ENCODE peak calls at places on chromosomes 3 and 15, in four cellular contexts. C, D, R and X are unnamed samples.

GRCh38 chr3:105584351-105584790 is 217.7 kb downstream of the ALCAM start:
- DNase-seq in D (no peak), R (no peak), C (no peak), X (no peak)

GRCh38 chr15:92383528-92384326 is 10.0 kb upstream of the ST8SIA2 start:
- DNase-seq in C (peak; percentile 39), D (peak; percentile 57), R (no peak), X (peak; percentile 42)

GRCh38 chr3:52032702-52033408 is 23.5 kb downstream of the DUSP7 start:
- DNase-seq in C (no peak), R (no peak), D (no peak), X (no peak)

GRCh38 chr15:62886431-62887071 is 156.0 kb upstream of the TPM1 start:
- DNase-seq in C (no peak), R (no peak), D (no peak), X (no peak)

GRCh38 chr15:49423021-49423420 is at the start of gene FGF7:
- DNase-seq in D (no peak), R (no peak), C (no peak), X (peak; percentile 72)

GRCh38 chr3:30462725-30463124 is 143.7 kb upstream of the TGFBR2 start:
- DNase-seq in C (no peak), R (no peak), D (no peak), X (no peak)

GRCh38 chr15:22262613-22263020 is 182.3 kb downstream of the OR4M2 start:
- DNase-seq in R (peak; percentile 45), D (no peak), C (no peak), X (no peak)

GRCh38 chr15:84112025-84112424 is 123.5 kb upstream of the GOLGA6L4 start:
- DNase-seq in C (no peak), D (no peak), R (no peak), X (no peak)

GRCh38 chr3:149968216-149968615 is 2.5 kb downstream of the PFN2 start:
- DNase-seq in R (no peak), D (no peak), C (no peak), X (peak; percentile 39)

GRCh38 chr3:29065211-29065785 is 215.6 kb upstream of the RBMS3 start:
- DNase-seq in D (no peak), C (no peak), R (peak; percentile 83), X (peak; percentile 61)

GRCh38 chr3:181725830-181726229 is 14.1 kb downstream of the SOX2 start:
- DNase-seq in R (no peak), C (no peak), D (no peak), X (no peak)

GRCh38 chr15:79198461-79198860 is 84.1 kb upstream of the ANKRD34C start:
- DNase-seq in D (no peak), C (no peak), R (no peak), X (no peak)

GRCh38 chr3:129934234-129935123 is 40.0 kb upstream of the TRH start:
- DNase-seq in R (no peak), C (peak; percentile 8), D (peak; percentile 42), X (peak; percentile 61)

GRCh38 chr3:50297896-50298725 is 1.1 kb downstream of the HYAL3 start:
- DNase-seq in R (no peak), C (no peak), D (no peak), X (no peak)

GRCh38 chr15:34079904-34080303 is 21.8 kb downstream of the EMC7 start:
- DNase-seq in C (no peak), D (peak; percentile 36), R (no peak), X (no peak)

GRCh38 chr3:49397470-49397869 is 14.3 kb downstream of the RHOA start:
- DNase-seq in C (no peak), D (peak; percentile 37), R (no peak), X (peak; percentile 51)

GRCh38 chr3:184524981-184525336 is 36.6 kb upstream of the EPHB3 start:
- DNase-seq in R (no peak), C (no peak), D (no peak), X (peak; percentile 12)

GRCh38 chr3:177959188-177959587 is 577.0 kb upstream of the KCNMB2 start:
- DNase-seq in D (no peak), C (no peak), R (no peak), X (no peak)

GRCh38 chr3:79390352-79390751 is 377.4 kb downstream of the ROBO1 start:
- DNase-seq in D (no peak), C (no peak), R (no peak), X (no peak)

GRCh38 chr3:129824926-129825541 is 68.5 kb downstream of the TMCC1 start:
- DNase-seq in D (peak; percentile 72), C (peak; percentile 52), R (no peak), X (peak; percentile 74)

GRCh38 chr3:30924763-30925162 is 30.3 kb upstream of the GADL1 start:
- DNase-seq in R (no peak), D (no peak), C (no peak), X (no peak)

DNA sequence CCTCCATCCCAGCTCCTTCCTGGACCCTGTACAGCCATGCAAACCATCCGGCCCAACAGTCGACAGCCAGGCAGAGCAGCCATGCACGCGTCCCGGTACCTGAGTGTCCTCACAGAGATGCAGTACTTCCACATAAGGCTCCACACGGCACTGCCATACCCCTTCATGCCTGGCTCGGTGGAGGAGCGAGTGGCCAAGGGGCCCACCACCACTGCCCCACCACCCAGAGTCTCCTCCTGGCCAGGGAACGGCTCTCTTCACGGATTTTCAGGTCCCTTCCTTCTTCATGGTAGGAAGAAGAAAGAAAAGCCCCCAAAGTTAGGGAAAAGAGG is 51.3 kb downstream of the IQSEC1 start:
- DNase-seq in D (no peak), R (no peak), C (no peak), X (no peak)
- H3K4me3 ChIP-seq in D (no peak overlapping the region), R (peak overlapping the region; percentile 31), C (no peak overlapping the region), X (no peak overlapping the region)

GRCh38 chr15:60093273-60094067 is 89.4 kb downstream of the FOXB1 start:
- DNase-seq in R (no peak), C (no peak), D (peak; percentile 70), X (no peak)

GRCh38 chr15:60087561-60087960 is 83.5 kb downstream of the FOXB1 start:
- DNase-seq in R (no peak), D (no peak), C (no peak), X (no peak)

GRCh38 chr15:60086676-60087446 is 82.8 kb downstream of the FOXB1 start:
- DNase-seq in R (no peak), D (no peak), C (no peak), X (no peak)

GRCh38 chr15:60090747-60091146 is 86.6 kb downstream of the FOXB1 start:
- DNase-seq in R (no peak), D (no peak), C (no peak), X (no peak)

DNA sequence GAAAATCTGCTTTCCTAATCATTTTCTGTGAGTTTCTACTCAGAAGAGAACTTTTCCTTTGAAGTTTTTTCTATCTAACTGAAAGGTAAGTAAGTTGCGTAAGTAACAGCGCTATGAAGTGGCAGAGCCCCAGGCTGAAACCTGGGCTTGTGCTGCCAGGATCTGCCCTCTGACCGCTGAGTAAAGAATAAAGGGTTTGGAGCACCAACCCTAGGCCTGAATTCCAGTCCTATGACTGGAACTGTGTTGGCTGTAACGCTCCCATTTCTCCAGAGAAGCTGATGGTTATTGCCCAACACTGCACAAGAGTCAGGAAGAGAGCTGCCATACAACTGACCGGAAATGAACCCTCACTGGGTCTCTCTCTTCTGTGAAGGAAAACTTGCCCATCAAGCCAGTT is 87.0 kb downstream of the FOXB1 start:
- DNase-seq in D (peak; percentile 78), R (no peak), C (no peak), X (no peak)
- H3K4me1 ChIP-seq in D (peaks cover 30% of the 10 kb centered on the region), R (no peaks in the 10 kb centered on the region), C (no peaks in the 10 kb centered on the region), X (no peaks in the 10 kb centered on the region)

GRCh38 chr3:126988451-126989021 is 5.6 kb downstream of the PLXNA1 start:
- DNase-seq in D (no peak), C (no peak), R (no peak), X (no peak)
- H3K36me3 ChIP-seq in D (peaks cover 2% of the 10 kb centered on the region), C (no peaks in the 10 kb centered on the region), R (peaks cover 22% of the 10 kb centered on the region), X (peaks cover 22% of the 10 kb centered on the region)

GRCh38 chr3:16437640-16438039 is 75.9 kb downstream of the RFTN1 start:
- DNase-seq in R (no peak), C (no peak), D (no peak), X (no peak)
- H3K4me3 ChIP-seq in R (no peak overlapping the region), C (no peak overlapping the region), D (no peak overlapping the region), X (no peak overlapping the region)

GRCh38 chr3:71055602-71056001 is 527.9 kb downstream of the FOXP1 start:
- DNase-seq in D (no peak), R (no peak), C (no peak), X (peak; percentile 58)
- H3K4me1 ChIP-seq in D (peaks cover 61% of the 10 kb centered on the region), R (peaks cover 98% of the 10 kb centered on the region), C (peaks cover 4% of the 10 kb centered on the region), X (peaks cover 55% of the 10 kb centered on the region)

DNA sequence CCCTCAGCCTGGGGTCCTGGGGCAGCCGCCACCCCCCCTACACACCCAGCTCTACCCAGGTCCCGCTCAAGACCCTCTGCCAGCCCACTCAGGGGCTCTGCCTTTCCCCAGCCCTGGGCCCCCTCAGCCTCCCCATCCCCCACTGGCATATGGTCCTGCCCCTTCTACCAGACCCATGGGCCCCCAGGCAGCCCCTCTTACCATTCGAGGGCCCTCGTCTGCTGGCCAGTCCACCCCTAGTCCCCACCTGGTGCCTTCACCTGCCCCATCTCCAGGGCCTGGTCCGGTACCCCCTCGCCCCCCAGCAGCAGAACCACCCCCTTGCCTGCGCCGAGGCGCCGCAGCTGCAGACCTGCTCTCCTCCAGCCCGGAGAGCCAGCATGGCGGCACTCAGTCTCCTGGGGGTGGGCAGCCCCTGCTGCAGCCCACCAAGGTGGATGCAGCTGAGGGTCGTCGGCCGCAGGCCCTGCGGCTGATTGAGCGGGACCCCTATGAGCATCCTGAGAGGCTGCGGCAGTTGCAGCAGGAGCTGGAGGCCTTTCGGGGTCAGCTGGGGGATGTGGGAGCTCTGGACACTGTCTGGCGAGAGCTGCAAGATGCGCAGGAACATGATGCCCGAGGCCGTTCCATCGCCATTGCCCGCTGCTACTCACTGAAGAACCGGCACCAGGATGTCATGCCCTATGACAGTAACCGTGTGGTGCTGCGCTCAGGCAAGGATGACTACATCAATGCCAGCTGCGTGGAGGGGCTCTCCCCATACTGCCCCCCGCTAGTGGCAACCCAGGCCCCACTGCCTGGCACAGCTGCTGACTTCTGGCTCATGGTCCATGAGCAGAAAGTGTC is 30.2 kb downstream of the PTPN23 start:
- DNase-seq in R (no peak), D (no peak), C (no peak), X (no peak)
- H3K36me3 ChIP-seq in R (peaks cover 88% of the 10 kb centered on the region), D (peaks cover 1% of the 10 kb centered on the region), C (peaks cover 5% of the 10 kb centered on the region), X (peaks cover 75% of the 10 kb centered on the region)

DNA sequence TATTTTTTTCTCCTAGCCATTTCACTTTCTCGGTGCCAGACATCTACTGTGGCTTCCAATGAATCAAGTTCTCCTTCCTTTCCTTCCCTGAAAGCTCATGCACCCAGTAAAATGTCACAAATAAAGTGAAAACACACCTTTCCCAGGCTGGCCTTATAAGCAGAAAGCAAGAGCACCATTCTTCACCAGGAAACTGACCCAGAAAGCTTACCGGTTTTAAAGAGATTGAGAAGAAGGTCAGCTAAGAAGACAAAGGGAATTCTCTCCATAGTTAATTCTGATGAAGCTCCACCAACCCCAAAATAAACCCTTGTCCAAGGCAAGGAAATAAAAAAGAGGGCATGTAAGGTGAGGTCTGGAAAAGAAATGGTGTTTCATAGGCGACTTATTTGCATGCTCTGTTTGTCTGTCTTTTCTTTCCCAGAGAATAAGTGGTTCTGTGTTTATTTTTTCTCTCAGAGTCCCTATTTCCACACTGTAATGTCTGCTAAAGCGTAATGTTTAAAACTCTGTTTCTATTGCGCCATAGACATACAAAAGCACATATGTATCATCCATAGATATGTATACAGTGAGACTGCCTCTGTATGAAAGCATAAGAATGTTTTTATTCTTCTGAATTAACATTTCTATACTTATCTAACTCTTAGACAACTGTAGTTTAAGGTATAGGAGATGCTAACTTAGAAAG is 2.8 kb downstream of the LSAMP start:
- DNase-seq in C (no peak), R (no peak), D (no peak), X (no peak)
- H3K4me3 ChIP-seq in C (no peak overlapping the region), R (no peak overlapping the region), D (no peak overlapping the region), X (no peak overlapping the region)